ENCODE peak calls at places on chromosome 18, in six cellular contexts. Y is IMR-90, Z is mesenchymal stem cell, B is mesendoderm, J is neuronal stem cell, X is H1. E is an unnamed sample.
A peak's percentile ranks its signal among the peaks of the same experiment; 100 is the strongest.

GRCh38 chr18:39453882-39454281 is 1888.3 kb upstream of the CELF4 start:
- DNase-seq in Y (peak; percentile 65), Z (peak; percentile 74), B (peak; percentile 24), J (no peak), X (no peak), E (no peak)

GRCh38 chr18:10792181-10792580 is 266.4 kb downstream of the NAPG start:
- DNase-seq in Y (peak; percentile 6), Z (no peak), B (no peak), J (no peak), X (no peak), E (no peak)

GRCh38 chr18:52937840-52938239 is 597.8 kb downstream of the DCC start:
- DNase-seq in Y (no peak), Z (no peak), B (no peak), J (no peak), X (no peak), E (no peak)

GRCh38 chr18:75208836-75209128 is 157 bp downstream of the PTGR3 start:
- DNase-seq in Y (no peak), Z (no peak), B (no peak), J (no peak), X (peak; percentile 64), E (peak; percentile 44)

GRCh38 chr18:55452123-55452611 is 135.8 kb downstream of the TCF4 start:
- DNase-seq in Y (no peak), Z (no peak), B (no peak), J (no peak), X (no peak), E (no peak)

GRCh38 chr18:37182340-37183135 is 353.6 kb downstream of the KIAA1328 start:
- DNase-seq in Y (no peak), Z (no peak), B (no peak), J (no peak), X (no peak), E (no peak)

GRCh38 chr18:36700955-36701354 is 127.8 kb downstream of the TPGS2 start:
- DNase-seq in Y (no peak), Z (no peak), B (no peak), J (no peak), X (no peak), E (no peak)

GRCh38 chr18:8694891-8695290 is 10.5 kb upstream of the MTCL1 start:
- DNase-seq in Y (no peak), Z (no peak), B (no peak), J (no peak), X (no peak), E (no peak)

GRCh38 chr18:31497711-31498449 is at the start of gene DSG2:
- DNase-seq in Y (no peak), Z (no peak), B (peak; percentile 92), J (peak; percentile 67), X (peak; percentile 91), E (peak; percentile 93)

GRCh38 chr18:32549248-32549842 is 78.7 kb upstream of the GAREM1 start:
- DNase-seq in Y (peak; percentile 34), Z (peak; percentile 56), B (peak; percentile 81), J (peak; percentile 51), X (peak; percentile 58), E (peak; percentile 58)

GRCh38 chr18:30376515-30376914 is 666.0 kb downstream of the DSC3 start:
- DNase-seq in Y (no peak), Z (no peak), B (peak; percentile 85), J (no peak), X (no peak), E (peak; percentile 56)

GRCh38 chr18:12041561-12041960 is 52.1 kb upstream of the ANKRD62 start:
- DNase-seq in Y (peak; percentile 93), Z (peak; percentile 87), B (no peak), J (no peak), X (no peak), E (no peak)

GRCh38 chr18:49850636-49851035 is 37.3 kb upstream of the ACAA2 start:
- DNase-seq in Y (no peak), Z (no peak), B (no peak), J (no peak), X (no peak), E (no peak)

GRCh38 chr18:51580580-51580979 is 383.1 kb upstream of the MEX3C start:
- DNase-seq in Y (no peak), Z (no peak), B (no peak), J (no peak), X (no peak), E (no peak)

GRCh38 chr18:59056706-59057492 is 82.8 kb upstream of the SEC11C start:
- DNase-seq in Y (peak; percentile 68), Z (peak; percentile 69), B (peak; percentile 85), J (peak; percentile 71), X (peak; percentile 92), E (peak; percentile 83)

GRCh38 chr18:62715829-62716678 is 713 bp downstream of the PHLPP1 start:
- DNase-seq in Y (peak; percentile 59), Z (peak; percentile 75), B (peak; percentile 79), J (peak; percentile 44), X (peak; percentile 73), E (peak; percentile 49)

GRCh38 chr18:52160652-52161051 is 179.3 kb upstream of the DCC start:
- DNase-seq in Y (no peak), Z (no peak), B (peak; percentile 97), J (no peak), X (no peak), E (peak; percentile 69)

GRCh38 chr18:22447770-22448169 is 30.1 kb upstream of the CTAGE1 start:
- DNase-seq in Y (no peak), Z (peak; percentile 50), B (no peak), J (no peak), X (no peak), E (no peak)

GRCh38 chr18:10015288-10015701 is 101.5 kb downstream of the VAPA start:
- DNase-seq in Y (peak; percentile 17), Z (peak; percentile 77), B (no peak), J (no peak), X (no peak), E (no peak)

GRCh38 chr18:72342933-72343332 is 201.2 kb downstream of the CBLN2 start:
- DNase-seq in Y (no peak), Z (no peak), B (no peak), J (no peak), X (no peak), E (no peak)

GRCh38 chr18:41972067-41973000 is 17.3 kb downstream of the PIK3C3 start:
- DNase-seq in Y (no peak), Z (no peak), B (no peak), J (no peak), X (no peak), E (no peak)

GRCh38 chr18:41966943-41967342 is 11.9 kb downstream of the PIK3C3 start:
- DNase-seq in Y (no peak), Z (no peak), B (no peak), J (no peak), X (no peak), E (no peak)

GRCh38 chr18:41965856-41966255 is 10.8 kb downstream of the PIK3C3 start:
- DNase-seq in Y (no peak), Z (no peak), B (no peak), J (no peak), X (no peak), E (no peak)

DNA sequence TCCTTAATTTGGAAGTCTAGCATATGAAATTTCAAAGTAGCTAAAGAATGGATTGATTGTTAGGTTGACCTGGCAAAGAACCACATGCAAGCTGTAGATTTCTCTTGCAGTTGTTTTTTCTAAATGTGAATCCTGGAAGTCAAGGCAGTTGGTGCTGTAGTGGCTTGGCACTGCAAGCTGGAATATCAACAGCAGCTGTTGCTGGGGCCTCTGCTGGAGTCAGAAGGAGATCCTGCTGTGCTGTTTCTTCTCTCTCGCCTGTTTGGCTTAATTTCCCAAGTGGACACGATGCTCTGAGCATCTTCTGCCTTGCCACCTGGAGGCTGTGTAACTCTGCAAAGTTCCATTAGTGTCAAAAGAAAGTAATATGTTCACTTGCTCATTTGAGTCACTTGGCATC is 12.6 kb downstream of the PIK3C3 start:
- DNase-seq in Y (no peak), Z (no peak), B (no peak), J (no peak), X (no peak), E (no peak)
- H2BK15ac ChIP-seq in Y (no peak overlapping the region), Z (no peak overlapping the region), B (no peak overlapping the region), J (no peak overlapping the region), X (no peak overlapping the region), E (no peak overlapping the region)

GRCh38 chr18:45437399-45437798 is 177.9 kb upstream of the SLC14A2 start:
- DNase-seq in Y (no peak), Z (no peak), B (no peak), J (no peak), X (no peak), E (no peak)
- H3K23ac ChIP-seq in Y (no peak overlapping the region), Z (no peak overlapping the region), B (no peak overlapping the region), J (no peak overlapping the region), X (no peak overlapping the region), E (no peak overlapping the region)

GRCh38 chr18:48544661-48545415 is 6.0 kb downstream of the CTIF start:
- DNase-seq in Y (no peak), Z (no peak), B (peak; percentile 48), J (no peak), X (no peak), E (no peak)

GRCh38 chr18:48543228-48543627 is 4.4 kb downstream of the CTIF start:
- DNase-seq in Y (no peak), Z (no peak), B (peak; percentile 97), J (no peak), X (peak; percentile 59), E (peak; percentile 81)

GRCh38 chr18:48545690-48546365 is 7.0 kb downstream of the CTIF start:
- DNase-seq in Y (peak; percentile 90), Z (peak; percentile 85), B (peak; percentile 96), J (peak; percentile 66), X (peak; percentile 62), E (peak; percentile 92)

GRCh38 chr18:48542513-48543181 is 3.8 kb downstream of the CTIF start:
- DNase-seq in Y (no peak), Z (no peak), B (peak; percentile 95), J (no peak), X (peak; percentile 53), E (peak; percentile 58)

GRCh38 chr18:48544116-48544515 is 5.3 kb downstream of the CTIF start:
- DNase-seq in Y (peak; percentile 48), Z (no peak), B (peak; percentile 21), J (no peak), X (no peak), E (no peak)
- H2BK15ac ChIP-seq in Y (peak overlapping the region; percentile 23), Z (no peak overlapping the region), B (no peak overlapping the region), J (no peak overlapping the region), X (peak overlapping the region; percentile 99), E (no peak overlapping the region)

GRCh38 chr18:69617888-69618287 is 217.2 kb downstream of the DOK6 start:
- DNase-seq in Y (peak; percentile 80), Z (peak; percentile 7), B (no peak), J (no peak), X (no peak), E (no peak)

GRCh38 chr18:69612242-69612641 is 211.6 kb downstream of the DOK6 start:
- DNase-seq in Y (no peak), Z (no peak), B (no peak), J (no peak), X (no peak), E (no peak)

GRCh38 chr18:69617408-69617807 is 216.7 kb downstream of the DOK6 start:
- DNase-seq in Y (no peak), Z (no peak), B (no peak), J (no peak), X (no peak), E (no peak)

GRCh38 chr18:69616114-69616513 is 215.4 kb downstream of the DOK6 start:
- DNase-seq in Y (no peak), Z (no peak), B (no peak), J (no peak), X (no peak), E (no peak)
- H3K23ac ChIP-seq in Y (no peak overlapping the region), Z (no peak overlapping the region), B (no peak overlapping the region), J (no peak overlapping the region), X (no peak overlapping the region), E (no peak overlapping the region)